ENCODE peak calls at places on chromosome 12, in ten cellular contexts. L is HuH-7.5; X is activated CD8-positive, alpha-beta memory T cell treated with anti-CD3 and anti-CD28 coated beads for 4 hours; D is stimulated activated CD4-positive, alpha-beta T cell treated with anti-CD3 and anti-CD28 coated beads, Interleukin-15, amount 100 ng/mL, for 1 hour; C is cardiac septum; M is SK-N-MC; W is MV-4-11; N is CD4-positive, alpha-beta T cell; K is BE2C; I is mammary epithelial cell. B is an unnamed sample.

GRCh38 chr12:3885179-3886094 is 12.2 kb upstream of the PARP11 start:
- DNase-seq in I (peak), N (no peak), M (peak), L (no peak), K (no peak), C (no peak), W (peak), X (no peak), D (no peak), B (peak)

GRCh38 chr12:22334696-22335290 is at the start of gene ST8SIA1:
- DNase-seq in M (no peak), D (peak), W (no peak), C (no peak), N (peak), I (peak), K (peak), X (peak), L (peak), B (peak)

GRCh38 chr12:118467576-118467975 is 91.2 kb downstream of the SUDS3 start:
- DNase-seq in D (no peak), M (no peak), X (no peak), N (no peak), L (no peak), W (no peak), K (no peak), I (no peak), C (no peak), B (no peak)

GRCh38 chr12:26117321-26117720 is 7.5 kb downstream of the BHLHE41 start:
- DNase-seq in C (no peak), N (no peak), L (no peak), W (no peak), X (no peak), M (no peak), K (no peak), D (no peak), I (no peak), B (no peak)

GRCh38 chr12:82756303-82756702 is 69.6 kb downstream of the TMTC2 start:
- DNase-seq in I (no peak), X (no peak), D (no peak), M (no peak), L (no peak), W (no peak), N (no peak), K (no peak), C (no peak), B (no peak)

GRCh38 chr12:112261559-112261958 is 120.7 kb downstream of the HECTD4 start:
- DNase-seq in L (peak), X (no peak), M (no peak), N (no peak), D (no peak), K (peak), I (no peak), W (no peak), C (no peak), B (no peak)

GRCh38 chr12:68474467-68475204 is 136.1 kb upstream of the RAP1B start:
- DNase-seq in D (no peak), N (no peak), W (no peak), K (no peak), L (no peak), C (no peak), X (no peak), I (no peak), M (no peak), B (no peak)

GRCh38 chr12:58922849-58923248 is 2.5 kb upstream of the LRIG3 start:
- DNase-seq in L (no peak), X (no peak), N (no peak), K (no peak), M (no peak), C (no peak), W (no peak), I (no peak), D (no peak), B (no peak)

GRCh38 chr12:128609861-128610260 is 213.9 kb downstream of the SLC15A4 start:
- DNase-seq in C (no peak), N (no peak), I (no peak), W (no peak), L (no peak), K (no peak), D (no peak), X (no peak), M (no peak), B (no peak)

GRCh38 chr12:57613427-57614109 is 2.3 kb downstream of the ARHGEF25 start:
- DNase-seq in L (no peak), X (no peak), D (no peak), M (no peak), N (no peak), C (peak), K (no peak), W (no peak), I (no peak), B (no peak)

GRCh38 chr12:62215506-62215905 is 44.7 kb upstream of the USP15 start:
- DNase-seq in K (no peak), C (no peak), N (no peak), X (no peak), M (no peak), I (peak), W (peak), L (no peak), D (no peak), B (no peak)

GRCh38 chr12:72511906-72512305 is 239.7 kb downstream of the TRHDE start:
- DNase-seq in C (no peak), N (no peak), M (no peak), W (no peak), D (no peak), L (no peak), I (peak), X (no peak), K (no peak), B (peak)

GRCh38 chr12:104925501-104925900 is 32.6 kb downstream of the SLC41A2 start:
- DNase-seq in K (no peak), W (no peak), L (no peak), X (no peak), D (no peak), C (no peak), M (no peak), N (no peak), I (no peak), B (no peak)

GRCh38 chr12:1839956-1840550 is 19.7 kb downstream of the LRTM2 start:
- DNase-seq in D (no peak), I (no peak), W (no peak), K (no peak), L (no peak), X (no peak), M (no peak), C (no peak), N (no peak), B (no peak)

GRCh38 chr12:85627584-85627983 is 208.6 kb downstream of the RASSF9 start:
- DNase-seq in I (peak), C (no peak), W (no peak), N (no peak), K (no peak), M (peak), D (no peak), X (no peak), L (no peak), B (peak)

GRCh38 chr12:108833757-108834472 is 23.5 kb downstream of the SSH1 start:
- DNase-seq in C (no peak), N (no peak), K (no peak), I (peak), L (no peak), D (no peak), W (no peak), X (no peak), M (no peak), B (peak)

GRCh38 chr12:76836633-76837032 is 42.2 kb downstream of the CSRP2 start:
- DNase-seq in M (no peak), C (no peak), D (no peak), N (no peak), L (no peak), W (no peak), K (no peak), I (no peak), X (no peak), B (no peak)

GRCh38 chr12:48988030-48988649 is 10.0 kb downstream of the WNT1 start:
- DNase-seq in X (peak), N (peak), D (no peak), L (peak), M (no peak), C (peak), W (peak), I (no peak), K (peak), B (peak)

GRCh38 chr12:65313704-65314317 is 35.3 kb downstream of the MSRB3 start:
- DNase-seq in D (no peak), W (peak), X (no peak), N (no peak), K (no peak), M (no peak), L (no peak), I (peak), C (no peak), B (no peak)

GRCh38 chr12:553216-554000 is 93.7 kb downstream of the B4GALNT3 start:
- DNase-seq in C (no peak), X (no peak), N (peak), M (no peak), D (no peak), I (no peak), L (no peak), K (no peak), W (no peak), B (no peak)

GRCh38 chr12:126667340-126667739 is 1599.6 kb upstream of the TMEM132C start:
- DNase-seq in X (no peak), K (no peak), W (no peak), L (no peak), D (no peak), I (peak), M (no peak), C (no peak), N (no peak), B (peak)

GRCh38 chr12:110775997-110776396 is 33.3 kb upstream of the PPP1CC start:
- DNase-seq in K (no peak), C (no peak), I (no peak), D (no peak), M (no peak), X (no peak), L (no peak), W (no peak), N (no peak), B (no peak)

GRCh38 chr12:76307083-76307482 is 41.1 kb downstream of the BBS10 start:
- DNase-seq in W (peak), C (no peak), K (no peak), I (peak), N (no peak), M (no peak), L (no peak), X (no peak), D (no peak), B (no peak)

GRCh38 chr12:13171921-13172859 is 24.3 kb upstream of the EMP1 start:
- DNase-seq in N (no peak), I (peak), L (no peak), W (no peak), X (no peak), K (no peak), M (no peak), C (no peak), D (no peak), B (peak)

GRCh38 chr12:132123970-132124765 is 20.0 kb downstream of the DDX51 start:
- DNase-seq in D (no peak), X (no peak), W (no peak), N (no peak), M (no peak), C (no peak), L (no peak), K (no peak), I (no peak), B (no peak)

GRCh38 chr12:96907681-96908163 is 665 bp downstream of the NEDD1 start:
- DNase-seq in N (no peak), M (no peak), X (no peak), L (peak), D (no peak), W (no peak), I (peak), C (no peak), K (peak), B (peak)

GRCh38 chr12:130714591-130715149 is 1.4 kb downstream of the RIMBP2 start:
- DNase-seq in C (no peak), N (no peak), X (no peak), I (no peak), W (no peak), L (no peak), M (no peak), D (no peak), K (peak), B (no peak)

GRCh38 chr12:74890237-74890599 is 319.4 kb downstream of the KCNC2 start:
- DNase-seq in D (no peak), M (peak), W (no peak), N (no peak), L (peak), K (no peak), I (peak), X (no peak), C (no peak), B (peak)